ENCODE peak calls at places on chromosomes 6 and 20, in six cellular contexts. F is NCI-H2107; Y is choroid plexus epithelial cell; G is Daoy; Z is activated CD4-positive, alpha-beta T cell treated with anti-CD3 and anti-CD28 coated beads, Interleukin-2, amount 50 U/mL, for 1 hour; L is CD8-positive, alpha-beta T cell. X is an unnamed sample.
A peak's percentile ranks its signal among the peaks of the same experiment; 100 is the strongest.

GRCh38 chr6:36674942-36675341 is 3.6 kb upstream of the CDKN1A start:
- DNase-seq in L (no peak), Y (no peak), Z (no peak), F (no peak), G (no peak), X (no peak)

GRCh38 chr6:106257195-106257594 is 68.4 kb downstream of the ATG5 start:
- DNase-seq in G (peak; percentile 47), Y (peak; percentile 51), Z (no peak), L (no peak), F (no peak), X (no peak)

GRCh38 chr20:45866454-45866853 is 9.0 kb downstream of the ZSWIM3 start:
- DNase-seq in Z (no peak), Y (no peak), G (no peak), L (no peak), F (no peak), X (no peak)

GRCh38 chr6:36489426-36489825 is 46.6 kb downstream of the KCTD20 start:
- DNase-seq in G (no peak), Z (no peak), Y (no peak), F (no peak), L (no peak), X (no peak)

GRCh38 chr20:55579802-55580201 is 425.5 kb downstream of the CBLN4 start:
- DNase-seq in F (no peak), Z (no peak), L (no peak), Y (no peak), G (peak; percentile 7), X (no peak)

GRCh38 chr6:107116328-107116892 is 1.1 kb upstream of the BEND3 start:
- DNase-seq in G (peak; percentile 59), Z (peak; percentile 2), L (peak; percentile 11), Y (peak; percentile 53), F (no peak), X (no peak)

GRCh38 chr6:163984446-163984936 is 570.0 kb downstream of the QKI start:
- DNase-seq in F (no peak), Z (no peak), L (no peak), G (peak; percentile 65), Y (peak; percentile 10), X (no peak)

GRCh38 chr20:6613280-6613861 is 154.1 kb upstream of the BMP2 start:
- DNase-seq in Z (no peak), G (peak; percentile 45), F (no peak), Y (no peak), L (no peak), X (no peak)

GRCh38 chr6:160750276-160750689 is 48.2 kb downstream of the PLG start:
- DNase-seq in L (no peak), Z (no peak), G (peak; percentile 53), F (no peak), Y (no peak), X (peak; percentile 58)

GRCh38 chr6:166771701-166772100 is 144.7 kb upstream of the RPS6KA2 start:
- DNase-seq in G (no peak), Z (no peak), L (no peak), Y (no peak), F (no peak), X (no peak)

GRCh38 chr6:131038612-131039344 is 24.3 kb downstream of the EPB41L2 start:
- DNase-seq in F (no peak), Z (no peak), L (no peak), G (no peak), Y (peak; percentile 58), X (no peak)

GRCh38 chr6:139888691-139889122 is 514.3 kb upstream of the CITED2 start:
- DNase-seq in Z (no peak), F (no peak), G (no peak), Y (peak; percentile 61), L (no peak), X (peak; percentile 48)

GRCh38 chr20:18506744-18507143 is 996 bp upstream of the SEC23B start:
- DNase-seq in Y (no peak), L (peak; percentile 16), F (no peak), G (no peak), Z (peak; percentile 8), X (no peak)

GRCh38 chr6:101126501-101126900 is 245.4 kb upstream of the ASCC3 start:
- DNase-seq in F (no peak), L (no peak), G (no peak), Y (no peak), Z (no peak), X (no peak)

GRCh38 chr6:2035046-2035445 is 210.4 kb downstream of the GMDS start:
- DNase-seq in Y (no peak), L (no peak), Z (no peak), G (no peak), F (no peak), X (no peak)

GRCh38 chr6:63926258-63926657 is 290.7 kb downstream of the PHF3 start:
- DNase-seq in Y (no peak), F (no peak), Z (no peak), L (no peak), G (no peak), X (no peak)

GRCh38 chr6:150126641-150127291 is 16.1 kb upstream of the PPP1R14C start:
- DNase-seq in Y (no peak), L (no peak), Z (no peak), F (no peak), G (no peak), X (no peak)

GRCh38 chr20:22160254-22160653 is 424.1 kb downstream of the FOXA2 start:
- DNase-seq in Y (no peak), L (no peak), F (no peak), Z (no peak), G (peak; percentile 74), X (no peak)

GRCh38 chr20:36219671-36220220 is 16.5 kb upstream of the AAR2 start:
- DNase-seq in G (no peak), F (no peak), Z (no peak), Y (no peak), L (no peak), X (no peak)

GRCh38 chr6:136077834-136078576 is 172.1 kb downstream of the MTFR2 start:
- DNase-seq in Y (peak; percentile 62), G (peak; percentile 78), F (no peak), L (no peak), Z (no peak), X (no peak)

GRCh38 chr6:147005499-147005898 is 198.7 kb upstream of the STXBP5 start:
- DNase-seq in Z (no peak), L (no peak), G (no peak), Y (no peak), F (no peak), X (no peak)

GRCh38 chr6:68654134-68654533 is 19.1 kb downstream of the ADGRB3 start:
- DNase-seq in Z (no peak), G (no peak), L (no peak), F (no peak), Y (no peak), X (no peak)

GRCh38 chr6:159033160-159034049 is 11.4 kb downstream of the TAGAP start:
- DNase-seq in L (no peak), G (no peak), Z (no peak), F (no peak), Y (peak; percentile 46), X (no peak)

GRCh38 chr20:25549866-25550477 is 35.4 kb downstream of the NINL start:
- DNase-seq in G (no peak), L (no peak), Y (peak; percentile 77), F (no peak), Z (no peak), X (no peak)

GRCh38 chr20:37946946-37947345 is 44.0 kb downstream of the VSTM2L start:
- DNase-seq in L (no peak), Y (no peak), G (no peak), Z (no peak), F (no peak), X (no peak)

GRCh38 chr6:118578617-118579016 is 30.5 kb downstream of the PLN start:
- DNase-seq in Z (no peak), G (no peak), L (no peak), Y (no peak), F (no peak), X (no peak)

GRCh38 chr6:21159465-21159864 is 434.1 kb upstream of the SOX4 start:
- DNase-seq in F (no peak), G (no peak), Y (no peak), L (no peak), Z (no peak), X (no peak)

GRCh38 chr20:61260905-61261304 is 8.8 kb downstream of the CDH4 start:
- DNase-seq in Z (no peak), G (peak; percentile 51), Y (peak; percentile 17), L (no peak), F (no peak), X (no peak)

GRCh38 chr20:14064921-14065320 is 69.6 kb downstream of the MACROD2 start:
- DNase-seq in Y (no peak), Z (no peak), L (no peak), F (no peak), G (no peak), X (no peak)

GRCh38 chr6:31729979-31730630 is 1.0 kb upstream of the DDAH2 start:
- DNase-seq in Z (peak; percentile 59), Y (peak; percentile 88), L (peak; percentile 74), F (no peak), G (peak; percentile 95), X (no peak)

GRCh38 chr6:95420792-95421191 is 156.5 kb upstream of the MANEA start:
- DNase-seq in L (no peak), Z (no peak), G (no peak), Y (no peak), F (no peak), X (no peak)

GRCh38 chr20:38723069-38723981 is 961 bp upstream of the SLC32A1 start:
- DNase-seq in G (peak; percentile 19), Z (no peak), Y (peak; percentile 56), F (no peak), L (no peak), X (no peak)